ENCODE peak calls at places on chromosomes 11 and 22, in nine cellular contexts. B is substantia nigra; I is HL-60; Q is tibial nerve; N is PC-3; T is Peyer's patch; R is A549; Z is ovary; E is CD8-positive, alpha-beta T cell. P is an unnamed sample.
A peak's percentile ranks its signal among the peaks of the same experiment; 100 is the strongest.

GRCh38 chr11:125314264-125315087 is 149.9 kb downstream of the PKNOX2 start:
- DNase-seq in I (no peak), B (no peak), Q (no peak), R (no peak), Z (no peak), E (no peak), N (no peak), T (no peak), P (peak; percentile 26)

GRCh38 chr11:45321031-45321595 is 35.0 kb upstream of the SYT13 start:
- DNase-seq in T (no peak), B (no peak), E (no peak), Z (no peak), N (no peak), R (no peak), Q (no peak), I (no peak), P (no peak)

GRCh38 chr22:29870574-29870973 is 12.4 kb upstream of the MTMR3 start:
- DNase-seq in B (no peak), R (no peak), Z (no peak), I (no peak), E (peak; percentile 13), N (no peak), T (no peak), Q (no peak), P (no peak)

GRCh38 chr11:126415128-126415527 is 59.6 kb downstream of the ST3GAL4 start:
- DNase-seq in N (no peak), Q (peak; percentile 94), E (no peak), Z (peak; percentile 98), I (no peak), T (peak; percentile 80), R (no peak), B (peak; percentile 41), P (peak; percentile 88)

GRCh38 chr22:50027639-50028537 is 15.3 kb upstream of the IL17REL start:
- DNase-seq in Z (no peak), Q (no peak), R (peak; percentile 37), I (peak; percentile 80), T (peak; percentile 46), E (peak; percentile 54), N (peak; percentile 73), B (no peak), P (no peak)

GRCh38 chr22:49770454-49771265 is 57.0 kb downstream of the BRD1 start:
- DNase-seq in T (no peak), Z (no peak), Q (no peak), I (no peak), N (no peak), E (no peak), B (no peak), R (no peak), P (no peak)

GRCh38 chr22:21026783-21027692 is 5.3 kb downstream of the SLC7A4 start:
- DNase-seq in N (no peak), Q (no peak), E (no peak), R (no peak), I (no peak), Z (no peak), T (no peak), B (no peak), P (peak; percentile 68)

GRCh38 chr22:43300891-43301676 is 42.1 kb downstream of the SCUBE1 start:
- DNase-seq in Q (peak; percentile 90), N (no peak), B (no peak), R (no peak), E (no peak), I (no peak), T (no peak), Z (no peak), P (peak; percentile 86)

GRCh38 chr11:102391549-102392237 is 44.7 kb downstream of the BIRC2 start:
- DNase-seq in Z (no peak), T (no peak), N (no peak), B (no peak), R (no peak), Q (no peak), E (no peak), I (no peak), P (no peak)

GRCh38 chr11:92449222-92449621 is 224.6 kb downstream of the FAT3 start:
- DNase-seq in I (no peak), Q (no peak), B (no peak), N (no peak), R (no peak), T (no peak), Z (no peak), E (no peak), P (no peak)
- H3K27ac ChIP-seq in I (no peak overlapping the region), Q (no peak overlapping the region), B (no peak overlapping the region), N (no peak overlapping the region), R (no peak overlapping the region), T (no peak overlapping the region), Z (no peak overlapping the region), E (no peak overlapping the region), P (no peak overlapping the region)

GRCh38 chr11:113847580-113847979 is 27.8 kb downstream of the USP28 start:
- DNase-seq in E (no peak), Z (no peak), R (no peak), B (no peak), Q (no peak), I (no peak), T (no peak), N (no peak), P (no peak)
- H3K27ac ChIP-seq in E (no peak overlapping the region), Z (no peak overlapping the region), R (no peak overlapping the region), B (no peak overlapping the region), Q (no peak overlapping the region), I (no peak overlapping the region), T (no peak overlapping the region), N (no peak overlapping the region), P (no peak overlapping the region)

DNA sequence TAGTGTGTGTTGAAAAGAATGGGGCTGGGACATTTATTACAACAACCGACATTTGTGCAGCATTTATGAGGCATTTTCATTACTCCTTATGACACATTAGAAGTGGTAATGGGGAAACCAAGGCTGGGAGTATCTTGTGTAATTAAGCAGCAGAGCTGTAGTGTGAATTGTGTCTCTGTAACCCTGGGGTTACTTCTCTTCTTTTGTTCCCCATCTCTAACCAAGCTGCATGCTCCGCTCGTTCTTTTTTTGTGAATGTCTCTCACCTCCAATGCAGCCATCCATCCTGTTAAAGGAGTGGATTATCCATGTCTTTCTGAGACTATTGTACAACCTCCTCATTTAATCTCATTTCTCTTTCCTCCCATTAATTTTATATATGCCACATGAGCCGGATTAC is 65.7 kb downstream of the ENDOD1 start:
- DNase-seq in Q (no peak), N (no peak), T (no peak), E (no peak), R (no peak), Z (no peak), I (no peak), B (no peak), P (no peak)
- H3K27ac ChIP-seq in Q (no peak overlapping the region), N (no peak overlapping the region), T (no peak overlapping the region), E (no peak overlapping the region), R (no peak overlapping the region), Z (no peak overlapping the region), I (no peak overlapping the region), B (no peak overlapping the region), P (no peak overlapping the region)

GRCh38 chr11:21301981-21302380 is 632.6 kb downstream of the NELL1 start:
- DNase-seq in T (no peak), R (no peak), E (no peak), N (no peak), I (no peak), Z (no peak), B (no peak), Q (no peak), P (no peak)
- H3K27ac ChIP-seq in T (no peak overlapping the region), R (no peak overlapping the region), E (no peak overlapping the region), N (no peak overlapping the region), I (no peak overlapping the region), Z (no peak overlapping the region), B (no peak overlapping the region), Q (no peak overlapping the region), P (no peak overlapping the region)

DNA sequence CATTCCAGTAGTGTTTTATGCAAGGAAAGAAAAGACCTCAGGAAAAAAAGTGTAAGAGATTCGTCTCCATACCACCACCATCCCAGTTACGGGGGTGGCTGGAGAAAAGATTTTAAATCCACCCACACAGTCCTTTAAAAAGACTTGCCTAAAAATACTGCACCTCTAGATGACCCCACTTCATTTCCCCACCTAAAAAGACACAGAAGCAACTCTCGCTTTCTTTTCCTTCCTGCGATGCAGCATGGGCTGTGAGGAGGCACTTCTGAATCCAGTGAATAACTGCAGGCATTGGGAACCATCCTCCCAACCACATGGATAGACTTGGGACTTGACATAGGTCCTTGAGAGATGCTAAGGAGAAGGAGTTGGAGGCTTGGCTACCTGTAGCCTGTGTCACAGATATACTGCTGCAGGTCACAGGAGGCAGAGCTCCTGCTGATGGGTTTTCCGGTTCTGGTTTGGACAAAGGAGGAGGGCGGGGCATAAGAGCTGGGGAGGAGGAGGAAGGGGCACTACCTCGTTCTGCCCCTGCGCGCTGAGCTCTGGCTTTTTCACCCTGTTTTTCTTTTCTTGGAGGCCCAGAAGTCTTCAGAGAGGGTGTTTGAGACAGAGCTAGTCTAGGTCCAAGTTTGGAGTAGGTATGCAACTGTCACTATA is 285.9 kb downstream of the NTM start:
- DNase-seq in R (no peak), Z (no peak), N (no peak), I (no peak), Q (no peak), B (no peak), E (no peak), T (no peak), P (no peak)
- H3K27ac ChIP-seq in R (no peak overlapping the region), Z (no peak overlapping the region), N (no peak overlapping the region), I (no peak overlapping the region), Q (no peak overlapping the region), B (no peak overlapping the region), E (no peak overlapping the region), T (no peak overlapping the region), P (no peak overlapping the region)

GRCh38 chr22:36865346-36865745 is 4.5 kb downstream of the NCF4 start:
- DNase-seq in R (no peak), E (no peak), B (no peak), T (no peak), I (no peak), N (no peak), Z (no peak), Q (no peak), P (no peak)
- H3K27ac ChIP-seq in R (no peak overlapping the region), E (no peak overlapping the region), B (no peak overlapping the region), T (no peak overlapping the region), I (no peak overlapping the region), N (no peak overlapping the region), Z (no peak overlapping the region), Q (no peak overlapping the region), P (no peak overlapping the region)

DNA sequence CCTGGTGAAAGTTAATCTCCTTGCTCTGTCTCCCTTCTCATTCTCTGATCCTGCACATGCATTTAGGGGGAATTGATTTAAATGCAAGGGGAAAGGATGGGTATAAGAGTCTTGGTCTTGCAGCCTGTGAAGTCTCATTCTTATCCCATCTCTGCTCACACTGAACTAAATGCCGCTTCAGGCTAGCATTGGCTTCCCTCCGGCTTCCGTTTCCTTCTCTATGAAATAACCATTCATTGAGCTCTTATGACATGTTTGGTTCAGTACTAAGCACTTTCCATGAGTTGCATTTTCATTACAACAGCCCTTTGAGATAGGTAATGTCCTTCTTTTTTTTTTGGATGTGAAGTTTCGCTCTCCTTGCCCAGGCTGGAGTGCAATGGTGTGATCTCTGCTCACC is 5.6 kb downstream of the ZBTB16 start:
- DNase-seq in N (no peak), B (no peak), E (no peak), R (no peak), T (no peak), Q (no peak), I (no peak), Z (no peak), P (no peak)
- H3K27ac ChIP-seq in N (no peak overlapping the region), B (peak overlapping the region; percentile 30), E (no peak overlapping the region), R (no peak overlapping the region), T (no peak overlapping the region), Q (peak overlapping the region; percentile 96), I (peak overlapping the region; percentile 43), Z (peak overlapping the region; percentile 38), P (no peak overlapping the region)